ENCODE peak calls at places on chromosomes 5 and 9, in eight cellular contexts. X is NCI-H345; Y is colonic mucosa; H is stimulated activated CD4-positive, alpha-beta T cell treated with anti-CD3 and anti-CD28 coated beads, Interleukin-1b, Interleukin-23, amount 100 ng/mL, for 4 hours; W is cerebellum; A is stomach; Z is M059J; E is AG08395. R is an unnamed sample.

GRCh38 chr9:110814159-110814558 is 145.6 kb downstream of the MUSK start:
- DNase-seq in X (no peak), Y (no peak), H (no peak), W (no peak), A (no peak), Z (peak), E (no peak), R (no peak)

GRCh38 chr9:34253460-34253837 is 74.6 kb downstream of the UBAP1 start:
- DNase-seq in X (no peak), Y (no peak), H (no peak), W (peak), A (no peak), Z (peak), E (peak), R (peak)

GRCh38 chr5:93572773-93573626 is 8.0 kb downstream of the NR2F1-AS1 start:
- DNase-seq in X (no peak), Y (no peak), H (no peak), W (no peak), A (no peak), Z (no peak), E (no peak), R (no peak)

GRCh38 chr5:139183502-139183901 is 14.7 kb downstream of the SIL1 start:
- DNase-seq in X (peak), Y (no peak), H (no peak), W (no peak), A (no peak), Z (no peak), E (no peak), R (no peak)

GRCh38 chr9:107738789-107739188 is 249.2 kb upstream of the KLF4 start:
- DNase-seq in X (no peak), Y (no peak), H (no peak), W (no peak), A (no peak), Z (peak), E (peak), R (no peak)

GRCh38 chr5:150561571-150562295 is 53.8 kb downstream of the NDST1 start:
- DNase-seq in X (no peak), Y (no peak), H (no peak), W (no peak), A (no peak), Z (no peak), E (no peak), R (no peak)

GRCh38 chr5:45796959-45797553 is 100.9 kb upstream of the HCN1 start:
- DNase-seq in X (no peak), Y (no peak), H (no peak), W (no peak), A (no peak), Z (no peak), E (no peak), R (no peak)

GRCh38 chr5:66410056-66410455 is 186.1 kb upstream of the MAST4 start:
- DNase-seq in X (peak), Y (no peak), H (no peak), W (no peak), A (no peak), Z (no peak), E (no peak), R (no peak)

GRCh38 chr5:138542120-138542955 is 698 bp downstream of the ETF1 start:
- DNase-seq in X (no peak), Y (peak), H (no peak), W (no peak), A (peak), Z (peak), E (no peak), R (no peak)

GRCh38 chr9:121862973-121863372 is 211.5 kb downstream of the DAB2IP start:
- DNase-seq in X (no peak), Y (no peak), H (no peak), W (no peak), A (no peak), Z (no peak), E (no peak), R (no peak)

GRCh38 chr5:103305829-103306228 is 47.3 kb downstream of the MACIR start:
- DNase-seq in X (no peak), Y (no peak), H (no peak), W (no peak), A (no peak), Z (peak), E (no peak), R (no peak)

GRCh38 chr9:105251733-105252404 is 7.4 kb downstream of the SLC44A1 start:
- DNase-seq in X (no peak), Y (no peak), H (no peak), W (no peak), A (no peak), Z (no peak), E (no peak), R (no peak)

GRCh38 chr5:160463775-160464465 is 42.3 kb downstream of the PTTG1 start:
- DNase-seq in X (peak), Y (no peak), H (no peak), W (no peak), A (no peak), Z (peak), E (peak), R (no peak)

GRCh38 chr5:73938280-73938937 is 312.4 kb downstream of the ARHGEF28 start:
- DNase-seq in X (no peak), Y (no peak), H (no peak), W (no peak), A (no peak), Z (peak), E (peak), R (no peak)